ENCODE peak calls at places on chromosomes 1 and 21, in ten cellular contexts. I, M, W, S, H, U, F, L, X and Z are unnamed samples.

GRCh38 chr1:172002725-172003345 is 161.5 kb downstream of the DNM3 start:
- DNase-seq in I (no peak), M (no peak), W (no peak), S (peak), H (peak), U (peak), F (peak), L (peak), X (peak), Z (no peak)

GRCh38 chr1:161506336-161507223 is 1.3 kb downstream of the FCGR2A start:
- DNase-seq in I (no peak), M (no peak), W (no peak), S (peak), H (peak), U (no peak), F (no peak), L (peak), X (no peak), Z (no peak)

GRCh38 chr1:22880174-22880601 is 92.5 kb downstream of the LACTBL1 start:
- DNase-seq in I (no peak), M (no peak), W (no peak), S (peak), H (peak), U (no peak), F (no peak), L (no peak), X (peak), Z (no peak)

GRCh38 chr1:91764471-91765115 is 121.4 kb downstream of the TGFBR3 start:
- DNase-seq in I (no peak), M (no peak), W (no peak), S (no peak), H (no peak), U (no peak), F (peak), L (peak), X (no peak), Z (no peak)

GRCh38 chr21:36517366-36518075 is 37.6 kb upstream of the CLDN14 start:
- DNase-seq in I (no peak), M (no peak), W (no peak), S (no peak), H (no peak), U (no peak), F (no peak), L (no peak), X (no peak), Z (no peak)

GRCh38 chr1:29756901-29757729 is 520.8 kb downstream of the PTPRU start:
- DNase-seq in I (no peak), M (no peak), W (no peak), S (no peak), H (no peak), U (no peak), F (no peak), L (no peak), X (no peak), Z (no peak)

GRCh38 chr1:41795205-41795762 is 123.4 kb downstream of the HIVEP3 start:
- DNase-seq in I (no peak), M (no peak), W (no peak), S (peak), H (peak), U (no peak), F (no peak), L (peak), X (peak), Z (no peak)

GRCh38 chr1:27634166-27634981 is 611 bp downstream of the FGR start:
- DNase-seq in I (no peak), M (no peak), W (peak), S (no peak), H (no peak), U (no peak), F (no peak), L (no peak), X (no peak), Z (no peak)

GRCh38 chr1:61746768-61747167 is 4.5 kb downstream of the PATJ start:
- DNase-seq in I (no peak), M (no peak), W (no peak), S (no peak), H (peak), U (no peak), F (no peak), L (peak), X (peak), Z (no peak)

GRCh38 chr1:82366694-82367093 is 566.0 kb downstream of the ADGRL2 start:
- DNase-seq in I (no peak), M (no peak), W (no peak), S (no peak), H (no peak), U (no peak), F (no peak), L (no peak), X (no peak), Z (no peak)

GRCh38 chr1:206461602-206462455 is 8.4 kb upstream of the IKBKE start:
- DNase-seq in I (peak), M (peak), W (peak), S (peak), H (peak), U (peak), F (peak), L (peak), X (peak), Z (peak)

GRCh38 chr1:204001166-204001901 is 71.6 kb upstream of the SOX13 start:
- DNase-seq in I (no peak), M (no peak), W (no peak), S (no peak), H (no peak), U (no peak), F (no peak), L (no peak), X (no peak), Z (no peak)

GRCh38 chr1:224929335-224930237 is at the start of gene DNAH14:
- DNase-seq in I (peak), M (no peak), W (peak), S (peak), H (peak), U (peak), F (peak), L (peak), X (peak), Z (peak)

GRCh38 chr1:98049370-98050115 is 128.7 kb upstream of the DPYD start:
- DNase-seq in I (no peak), M (no peak), W (no peak), S (no peak), H (peak), U (no peak), F (no peak), L (no peak), X (no peak), Z (no peak)

GRCh38 chr1:92655197-92655801 is 129.6 kb downstream of the EVI5 start:
- DNase-seq in I (no peak), M (no peak), W (no peak), S (no peak), H (no peak), U (no peak), F (no peak), L (no peak), X (no peak), Z (no peak)